ENCODE peak calls at places on chromosomes 5 and 9, in four cellular contexts. R is GM23248, L is tibial artery, S is adrenal gland. D is an unnamed sample.

GRCh38 chr5:167723254-167723871 is 568.1 kb upstream of the WWC1 start:
- DNase-seq in R (peak), L (peak), S (peak), D (peak)

GRCh38 chr5:173735171-173735570 is 118.7 kb upstream of the BOD1 start:
- DNase-seq in R (no peak), L (no peak), S (no peak), D (no peak)

GRCh38 chr9:96884443-96884842 is 30.1 kb upstream of the ZNF782 start:
- DNase-seq in R (peak), L (no peak), S (peak), D (no peak)

GRCh38 chr5:138230981-138231589 is 18.0 kb upstream of the CDC23 start:
- DNase-seq in R (peak), L (no peak), S (peak), D (no peak)

GRCh38 chr5:31464081-31464480 is 67.8 kb downstream of the DROSHA start:
- DNase-seq in R (no peak), L (no peak), S (no peak), D (no peak)

GRCh38 chr5:151591144-151591819 is at the start of gene FAT2:
- DNase-seq in R (no peak), L (no peak), S (no peak), D (no peak)

GRCh38 chr9:104068546-104068945 is 25.6 kb upstream of the SMC2 start:
- DNase-seq in R (peak), L (no peak), S (no peak), D (no peak)

GRCh38 chr5:153256-153655 is 38.0 kb upstream of the LRRC14B start:
- DNase-seq in R (peak), L (no peak), S (no peak), D (no peak)

GRCh38 chr9:24487250-24487861 is 58.3 kb downstream of the IZUMO3 start:
- DNase-seq in R (no peak), L (no peak), S (no peak), D (no peak)

GRCh38 chr5:176810687-176811501 is 535 bp downstream of the UNC5A start:
- DNase-seq in R (peak), L (no peak), S (no peak), D (no peak)

GRCh38 chr9:27033815-27034403 is 28.4 kb upstream of the LRRC19 start:
- DNase-seq in R (peak), L (peak), S (peak), D (peak)

GRCh38 chr9:136143215-136144001 is 24.7 kb upstream of the TMEM250 start:
- DNase-seq in R (peak), L (no peak), S (no peak), D (no peak)

GRCh38 chr5:15791274-15791673 is 291.3 kb downstream of the FBXL7 start:
- DNase-seq in R (peak), L (no peak), S (no peak), D (no peak)

GRCh38 chr9:123090198-123090896 is 56.9 kb downstream of the GPR21 start:
- DNase-seq in R (no peak), L (no peak), S (no peak), D (no peak)

GRCh38 chr9:132846109-132846917 is 31.8 kb downstream of the AK8 start:
- DNase-seq in R (no peak), L (no peak), S (no peak), D (no peak)

GRCh38 chr9:93224591-93224990 is 40.7 kb downstream of the WNK2 start:
- DNase-seq in R (no peak), L (no peak), S (no peak), D (no peak)

GRCh38 chr5:32076699-32077695 is 97.1 kb downstream of the GOLPH3 start:
- DNase-seq in R (peak), L (peak), S (peak), D (peak)

GRCh38 chr5:135020111-135020895 is 13.7 kb downstream of the PITX1 start:
- DNase-seq in R (no peak), L (peak), S (no peak), D (no peak)

GRCh38 chr9:130942679-130943078 is 3.6 kb upstream of the FIBCD1 start:
- DNase-seq in R (no peak), L (no peak), S (no peak), D (no peak)

GRCh38 chr9:130943226-130943625 is 4.2 kb upstream of the FIBCD1 start:
- DNase-seq in R (no peak), L (no peak), S (no peak), D (no peak)

GRCh38 chr9:130945173-130945572 is 6.1 kb upstream of the FIBCD1 start:
- DNase-seq in R (no peak), L (no peak), S (no peak), D (no peak)

GRCh38 chr9:130944510-130945058 is 5.5 kb upstream of the FIBCD1 start:
- DNase-seq in R (no peak), L (no peak), S (no peak), D (no peak)

DNA sequence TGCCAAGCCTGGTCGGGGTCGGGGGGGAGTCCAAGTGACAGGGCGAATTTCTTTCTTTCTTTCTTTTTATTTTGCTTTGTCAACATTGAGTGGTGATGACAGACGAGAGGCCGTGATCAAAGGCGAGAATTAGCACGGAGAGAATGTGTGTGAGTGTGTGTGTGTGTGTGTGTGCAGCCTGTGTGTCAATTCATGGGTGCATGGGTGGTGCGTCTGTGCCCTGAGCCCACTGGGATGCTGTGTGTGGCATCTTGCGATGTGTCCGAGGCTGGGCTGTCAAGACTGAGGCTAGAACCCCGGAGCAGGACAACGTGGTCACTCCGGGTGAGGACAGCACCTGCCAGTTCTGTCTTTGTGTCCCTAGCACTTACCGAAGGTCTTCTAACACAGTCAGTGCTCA is 4.7 kb upstream of the FIBCD1 start:
- DNase-seq in R (no peak), L (no peak), S (no peak), D (no peak)
- H3K4me3 ChIP-seq in R (no peak), L (no peak), S (no peak), D (no peak)

GRCh38 chr9:107819772-107820171 is 330.2 kb upstream of the KLF4 start:
- DNase-seq in R (no peak), L (no peak), S (no peak), D (no peak)

GRCh38 chr9:107815782-107816181 is 326.2 kb upstream of the KLF4 start:
- DNase-seq in R (no peak), L (no peak), S (no peak), D (no peak)

GRCh38 chr9:107810493-107810931 is 320.9 kb upstream of the KLF4 start:
- DNase-seq in R (peak), L (no peak), S (no peak), D (no peak)

GRCh38 chr9:107813287-107813686 is 323.7 kb upstream of the KLF4 start:
- DNase-seq in R (no peak), L (no peak), S (no peak), D (no peak)

GRCh38 chr9:107816187-107817021 is 326.8 kb upstream of the KLF4 start:
- DNase-seq in R (no peak), L (no peak), S (no peak), D (no peak)
- H3K4me3 ChIP-seq in R (no peak), L (no peak), S (no peak), D (no peak)

GRCh38 chr5:139341187-139341688 is 416 bp upstream of the PAIP2 start:
- DNase-seq in R (no peak), L (no peak), S (no peak), D (no peak)

GRCh38 chr5:139342423-139342723 is 719 bp downstream of the PAIP2 start:
- DNase-seq in R (no peak), L (no peak), S (no peak), D (no peak)

GRCh38 chr5:139341689-139342422 is at the start of gene PAIP2:
- DNase-seq in R (peak), L (peak), S (peak), D (peak)

GRCh38 chr5:139344177-139344576 is 2.5 kb downstream of the PAIP2 start:
- DNase-seq in R (no peak), L (no peak), S (no peak), D (no peak)

DNA sequence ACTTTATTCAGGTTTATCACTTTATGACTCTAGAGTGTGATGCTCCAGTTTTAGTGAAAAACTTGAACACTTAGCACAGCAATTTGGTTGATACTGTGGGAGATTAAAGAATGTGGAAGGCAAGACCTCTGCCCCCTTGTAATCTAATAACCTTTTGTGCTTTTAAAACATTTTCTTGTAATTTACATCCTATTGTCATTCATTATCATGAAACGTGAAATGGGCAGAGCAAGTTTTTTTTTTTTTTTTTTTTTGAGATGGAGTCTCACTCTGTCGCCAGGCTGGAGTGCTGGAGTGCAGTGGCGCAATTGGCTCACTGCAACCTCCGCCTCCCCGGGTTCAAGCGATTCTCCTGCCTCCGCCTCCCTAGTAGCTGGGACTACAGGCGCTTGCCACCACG is 1.8 kb downstream of the PAIP2 start:
- DNase-seq in R (no peak), L (no peak), S (no peak), D (no peak)
- H3K4me3 ChIP-seq in R (peak), L (peak), S (no peak), D (no peak)

DNA sequence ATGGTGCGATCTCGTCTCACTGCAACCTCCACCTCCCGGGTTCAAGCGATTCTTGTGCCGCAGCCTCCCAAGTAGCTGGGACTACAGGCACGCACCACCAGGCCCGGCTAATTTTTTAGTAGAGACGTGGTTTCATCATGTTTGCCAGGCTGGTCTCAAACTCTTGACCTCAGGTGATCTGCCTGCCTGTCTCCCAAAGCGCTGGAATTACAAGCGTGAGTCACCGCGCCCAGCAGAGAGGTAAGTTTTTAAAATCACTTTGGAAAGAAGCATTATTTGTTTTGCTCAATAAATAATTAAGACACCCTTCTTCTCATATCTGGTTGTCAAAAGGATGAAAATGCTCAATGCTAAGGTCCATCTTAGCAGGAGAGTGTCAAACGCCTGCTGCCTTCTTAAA is 48.5 kb upstream of the STXBP1 start:
- DNase-seq in R (no peak), L (no peak), S (no peak), D (no peak)
- H3K4me3 ChIP-seq in R (no peak), L (no peak), S (no peak), D (no peak)

DNA sequence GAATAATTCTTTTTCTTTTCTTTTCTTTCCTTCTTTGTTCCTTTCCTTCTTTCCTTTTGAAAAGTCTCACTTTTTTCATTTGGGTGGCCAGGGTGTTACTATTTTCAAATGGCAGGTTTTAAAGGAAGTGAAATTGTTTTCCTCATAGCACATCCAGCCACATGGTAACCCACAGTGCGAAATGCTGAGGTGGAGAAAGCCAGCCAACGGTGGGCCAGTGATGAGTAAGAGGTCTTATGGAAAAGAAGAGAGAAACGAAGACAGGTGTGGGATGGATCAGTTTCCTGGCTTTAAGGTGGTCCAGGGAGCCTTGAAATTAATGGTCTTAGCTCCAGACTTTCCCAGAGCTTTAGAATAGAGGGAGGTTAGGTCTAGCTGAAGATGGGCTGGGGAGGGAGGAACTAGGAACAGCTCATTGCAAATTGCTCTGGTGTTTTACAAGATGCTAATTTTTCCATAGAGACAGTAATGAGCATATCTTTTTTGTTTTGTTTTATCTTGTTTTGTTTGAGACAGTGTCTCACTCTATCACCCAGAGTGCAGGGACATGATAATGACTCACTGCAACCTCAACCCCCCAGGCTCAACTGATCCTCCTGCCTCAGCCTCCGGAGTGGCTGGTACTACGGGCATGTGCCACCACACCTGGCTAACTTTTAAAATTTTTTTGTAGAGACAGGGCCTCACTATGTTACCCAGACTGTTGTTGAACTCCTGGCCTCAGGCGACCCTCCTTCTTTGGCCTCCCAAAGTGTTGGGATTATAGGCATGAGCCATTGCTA is 17.8 kb downstream of the ITK start:
- DNase-seq in R (no peak), L (no peak), S (no peak), D (no peak)
- H3K4me3 ChIP-seq in R (no peak), L (no peak), S (no peak), D (no peak)

GRCh38 chr9:14198544-14199510 is 115.1 kb downstream of the NFIB start:
- DNase-seq in R (peak), L (peak), S (peak), D (peak)
- H3K4me3 ChIP-seq in R (no peak), L (no peak), S (no peak), D (peak)

D was measured in heart right ventricle.